ENCODE peak calls at places on chromosomes 5 and 9, in seven cellular contexts. B is head of caudate nucleus, N is amniotic stem cell, U is NCI-H2029, Q is AG10803, I is cardiac fibroblast, A is GM23338. Z is an unnamed sample.

GRCh38 chr5:110514030-110514429 is 212.4 kb downstream of the TMEM232 start:
- DNase-seq in B (no peak), A (no peak), U (no peak), I (no peak), Q (no peak), N (no peak), Z (no peak)

GRCh38 chr5:149002761-149003689 is 59.8 kb downstream of the SH3TC2 start:
- DNase-seq in A (no peak), U (no peak), I (peak; percentile 33), N (no peak), Q (peak; percentile 69), B (no peak), Z (peak; percentile 64)

GRCh38 chr5:14424011-14424685 is 157.4 kb upstream of the OTULINL start:
- DNase-seq in N (no peak), A (no peak), B (no peak), U (no peak), I (no peak), Q (no peak), Z (no peak)

GRCh38 chr9:34372598-34373011 is 4.1 kb downstream of the MYORG start:
- DNase-seq in B (no peak), A (peak; percentile 85), Q (no peak), U (no peak), I (no peak), N (no peak), Z (peak; percentile 34)

GRCh38 chr5:111775224-111775623 is 18.2 kb upstream of the NREP start:
- DNase-seq in U (no peak), B (no peak), Q (peak; percentile 74), N (no peak), A (no peak), I (peak; percentile 71), Z (peak; percentile 83)

GRCh38 chr9:108543251-108543768 is 312.5 kb downstream of the ACTL7B start:
- DNase-seq in B (no peak), Q (peak; percentile 24), U (no peak), A (peak; percentile 17), I (no peak), N (no peak), Z (no peak)

GRCh38 chr5:122187426-122187825 is 58.1 kb downstream of the ZNF474 start:
- DNase-seq in B (no peak), I (peak; percentile 78), A (no peak), Q (no peak), U (no peak), N (no peak), Z (no peak)

GRCh38 chr9:114691046-114691955 is 9.3 kb upstream of the TEX48 start:
- DNase-seq in U (no peak), Q (peak; percentile 92), B (peak; percentile 53), I (peak; percentile 58), N (peak; percentile 69), A (no peak), Z (peak; percentile 86)

GRCh38 chr5:50751064-50751657 is 84.7 kb downstream of the PARP8 start:
- DNase-seq in Q (peak; percentile 60), I (peak; percentile 65), A (peak; percentile 79), B (peak; percentile 20), U (peak; percentile 48), N (no peak), Z (peak; percentile 77)

GRCh38 chr9:116279230-116279629 is 125.6 kb downstream of the PAPPA start:
- DNase-seq in Q (no peak), N (no peak), U (no peak), I (peak; percentile 36), B (no peak), A (peak; percentile 87), Z (peak; percentile 53)

GRCh38 chr9:92381780-92382179 is 22.6 kb downstream of the OGN start:
- DNase-seq in U (no peak), B (no peak), N (no peak), A (no peak), I (no peak), Q (no peak), Z (no peak)

GRCh38 chr5:138458353-138458752 is 6.9 kb upstream of the EGR1 start:
- DNase-seq in Q (no peak), I (peak; percentile 62), U (no peak), N (no peak), A (no peak), B (peak; percentile 74), Z (peak; percentile 33)

GRCh38 chr5:5291357-5291756 is 131.1 kb upstream of the ICE1 start:
- DNase-seq in I (peak; percentile 7), U (no peak), Q (no peak), A (no peak), B (no peak), N (no peak), Z (peak; percentile 56)

GRCh38 chr5:56052735-56053134 is 58.0 kb upstream of the IL6ST start:
- DNase-seq in I (peak; percentile 14), B (no peak), A (no peak), Q (no peak), U (no peak), N (no peak), Z (no peak)

GRCh38 chr9:105114956-105115728 is 129.3 kb upstream of the SLC44A1 start:
- DNase-seq in N (no peak), Q (peak; percentile 49), U (no peak), B (peak; percentile 22), I (peak; percentile 61), A (no peak), Z (peak; percentile 18)

GRCh38 chr5:59169101-59169767 is 586.4 kb downstream of the RAB3C start:
- DNase-seq in I (no peak), N (no peak), A (no peak), B (no peak), Q (peak; percentile 50), U (no peak), Z (no peak)

GRCh38 chr5:10528056-10528816 is 35.6 kb upstream of the ANKRD33B start:
- DNase-seq in N (peak; percentile 35), B (no peak), U (no peak), Q (peak; percentile 94), A (no peak), I (peak; percentile 27), Z (peak; percentile 44)

GRCh38 chr5:133460172-133460758 is 152.1 kb downstream of the FSTL4 start:
- DNase-seq in Q (no peak), B (no peak), N (no peak), A (peak; percentile 77), I (peak; percentile 9), U (no peak), Z (peak; percentile 21)

GRCh38 chr9:91681461-91682305 is 258.1 kb upstream of the NFIL3 start:
- DNase-seq in Q (peak; percentile 71), U (peak; percentile 62), N (no peak), A (peak; percentile 89), I (peak; percentile 79), B (peak; percentile 90), Z (peak; percentile 65)

GRCh38 chr9:88968799-88969198 is 22.5 kb upstream of the S1PR3 start:
- DNase-seq in A (no peak), I (no peak), U (no peak), Q (no peak), B (no peak), N (no peak), Z (no peak)

GRCh38 chr5:181232593-181232992 is 9.5 kb downstream of the TRIM41 start:
- DNase-seq in Q (no peak), N (no peak), B (no peak), U (no peak), I (no peak), A (no peak), Z (no peak)

GRCh38 chr9:134569626-134570025 is 72.0 kb upstream of the COL5A1 start:
- DNase-seq in N (no peak), U (no peak), I (no peak), Q (no peak), B (no peak), A (no peak), Z (no peak)

GRCh38 chr9:124285903-124286291 is 28.1 kb downstream of the NEK6 start:
- DNase-seq in N (peak; percentile 71), I (peak; percentile 98), B (peak; percentile 50), Q (peak; percentile 98), U (no peak), A (no peak), Z (peak; percentile 99)

GRCh38 chr9:93458702-93459101 is 5.3 kb upstream of the FAM120AOS start:
- DNase-seq in B (no peak), U (no peak), A (no peak), I (no peak), N (no peak), Q (no peak), Z (peak; percentile 61)

GRCh38 chr5:180366303-180366702 is 13.2 kb upstream of the GFPT2 start:
- DNase-seq in I (no peak), N (no peak), U (no peak), B (peak; percentile 76), Q (peak; percentile 68), A (no peak), Z (no peak)

GRCh38 chr9:136328011-136328621 is 777 bp downstream of the GPSM1 start:
- DNase-seq in B (no peak), A (no peak), Q (no peak), I (no peak), N (no peak), U (peak; percentile 25), Z (no peak)

GRCh38 chr5:68251804-68252648 is 36.5 kb downstream of the PIK3R1 start:
- DNase-seq in U (no peak), Q (peak; percentile 87), N (no peak), I (peak; percentile 89), B (no peak), A (no peak), Z (peak; percentile 94)

GRCh38 chr9:121688681-121689080 is 37.2 kb downstream of the DAB2IP start:
- DNase-seq in I (no peak), Q (no peak), A (no peak), B (no peak), U (no peak), N (no peak), Z (no peak)

GRCh38 chr5:159353661-159354252 is 23.5 kb upstream of the IL12B start:
- DNase-seq in B (no peak), U (no peak), A (no peak), Q (no peak), I (no peak), N (no peak), Z (no peak)

GRCh38 chr9:114205171-114206015 is 50.1 kb downstream of the COL27A1 start:
- DNase-seq in N (no peak), A (no peak), I (no peak), B (peak; percentile 64), U (no peak), Q (no peak), Z (no peak)

GRCh38 chr5:89729623-89730390 is 679.7 kb downstream of the CETN3 start:
- DNase-seq in U (no peak), Q (peak; percentile 3), B (no peak), I (peak; percentile 4), A (no peak), N (no peak), Z (peak; percentile 40)

GRCh38 chr5:33848554-33848953 is 43.2 kb downstream of the ADAMTS12 start:
- DNase-seq in I (no peak), U (no peak), Q (no peak), A (no peak), N (no peak), B (peak; percentile 13), Z (no peak)

GRCh38 chr9:16335788-16336580 is 534.5 kb downstream of the BNC2 start:
- DNase-seq in N (peak; percentile 93), Q (peak; percentile 99), U (no peak), B (no peak), A (no peak), I (peak; percentile 99), Z (peak; percentile 97)

GRCh38 chr5:60842859-60843692 is 993 bp downstream of the ELOVL7 start:
- DNase-seq in Q (no peak), I (no peak), N (no peak), B (peak; percentile 26), U (peak; percentile 26), A (peak; percentile 73), Z (no peak)